ENCODE peak calls at places on chromosomes 4 and X, in seven cellular contexts. One of them, this sample, is unnamed.

GRCh38 chr4:8597319-8597718 is 4.8 kb downstream of the CPZ start:
- DNase-seq in activated CD8-positive, alpha-beta memory T cell treated with anti-CD3 and anti-CD28 coated beads, Interleukin-2, amount 50 U/mL, for 48 hours: no peak
- DNase-seq in mucosa of descending colon: no peak
- DNase-seq in GM19239: no peak
- DNase-seq in AG09319: no peak
- DNase-seq in activated naive CD4-positive, alpha-beta T cell treated with anti-CD3 and anti-CD28 coated beads, Interleukin-2, amount 10 ng/mL, durations not matched to agents 7 days and 5 days: no peak
- DNase-seq in DMS 273 treated with DMSO at 0.1 percent for 48 hours: no peak
- DNase-seq in this sample: no peak

GRCh38 chrX:110675866-110676265 is 119.8 kb downstream of the CHRDL1 start:
- DNase-seq in activated CD8-positive, alpha-beta memory T cell treated with anti-CD3 and anti-CD28 coated beads, Interleukin-2, amount 50 U/mL, for 48 hours: no peak
- DNase-seq in mucosa of descending colon: no peak
- DNase-seq in GM19239: no peak
- DNase-seq in AG09319: no peak
- DNase-seq in activated naive CD4-positive, alpha-beta T cell treated with anti-CD3 and anti-CD28 coated beads, Interleukin-2, amount 10 ng/mL, durations not matched to agents 7 days and 5 days: no peak
- DNase-seq in DMS 273 treated with DMSO at 0.1 percent for 48 hours: no peak
- DNase-seq in this sample: no peak

GRCh38 chrX:120575379-120576114 is 14.8 kb upstream of the CUL4B start:
- DNase-seq in activated CD8-positive, alpha-beta memory T cell treated with anti-CD3 and anti-CD28 coated beads, Interleukin-2, amount 50 U/mL, for 48 hours: no peak
- DNase-seq in mucosa of descending colon: no peak
- DNase-seq in GM19239: no peak
- DNase-seq in AG09319: no peak
- DNase-seq in activated naive CD4-positive, alpha-beta T cell treated with anti-CD3 and anti-CD28 coated beads, Interleukin-2, amount 10 ng/mL, durations not matched to agents 7 days and 5 days: no peak
- DNase-seq in DMS 273 treated with DMSO at 0.1 percent for 48 hours: no peak
- DNase-seq in this sample: no peak

GRCh38 chr4:10040049-10040892 is 19.0 kb upstream of the SLC2A9 start:
- DNase-seq in activated CD8-positive, alpha-beta memory T cell treated with anti-CD3 and anti-CD28 coated beads, Interleukin-2, amount 50 U/mL, for 48 hours: peak; percentile 6
- DNase-seq in mucosa of descending colon: no peak
- DNase-seq in GM19239: no peak
- DNase-seq in AG09319: no peak
- DNase-seq in activated naive CD4-positive, alpha-beta T cell treated with anti-CD3 and anti-CD28 coated beads, Interleukin-2, amount 10 ng/mL, durations not matched to agents 7 days and 5 days: no peak
- DNase-seq in DMS 273 treated with DMSO at 0.1 percent for 48 hours: no peak
- DNase-seq in this sample: no peak

GRCh38 chr4:159487284-159487747 is 384.4 kb downstream of the RAPGEF2 start:
- DNase-seq in activated CD8-positive, alpha-beta memory T cell treated with anti-CD3 and anti-CD28 coated beads, Interleukin-2, amount 50 U/mL, for 48 hours: peak; percentile 54
- DNase-seq in mucosa of descending colon: no peak
- DNase-seq in GM19239: peak; percentile 18
- DNase-seq in AG09319: peak; percentile 36
- DNase-seq in activated naive CD4-positive, alpha-beta T cell treated with anti-CD3 and anti-CD28 coated beads, Interleukin-2, amount 10 ng/mL, durations not matched to agents 7 days and 5 days: peak; percentile 39
- DNase-seq in DMS 273 treated with DMSO at 0.1 percent for 48 hours: no peak
- DNase-seq in this sample: peak; percentile 81

GRCh38 chr4:41215969-41216293 is 1.6 kb upstream of the APBB2 start:
- DNase-seq in activated CD8-positive, alpha-beta memory T cell treated with anti-CD3 and anti-CD28 coated beads, Interleukin-2, amount 50 U/mL, for 48 hours: no peak
- DNase-seq in mucosa of descending colon: no peak
- DNase-seq in GM19239: no peak
- DNase-seq in AG09319: no peak
- DNase-seq in activated naive CD4-positive, alpha-beta T cell treated with anti-CD3 and anti-CD28 coated beads, Interleukin-2, amount 10 ng/mL, durations not matched to agents 7 days and 5 days: no peak
- DNase-seq in DMS 273 treated with DMSO at 0.1 percent for 48 hours: no peak
- DNase-seq in this sample: no peak

GRCh38 chr4:114200026-114200425 is 220.6 kb upstream of the ARSJ start:
- DNase-seq in activated CD8-positive, alpha-beta memory T cell treated with anti-CD3 and anti-CD28 coated beads, Interleukin-2, amount 50 U/mL, for 48 hours: no peak
- DNase-seq in mucosa of descending colon: no peak
- DNase-seq in GM19239: no peak
- DNase-seq in AG09319: no peak
- DNase-seq in activated naive CD4-positive, alpha-beta T cell treated with anti-CD3 and anti-CD28 coated beads, Interleukin-2, amount 10 ng/mL, durations not matched to agents 7 days and 5 days: no peak
- DNase-seq in DMS 273 treated with DMSO at 0.1 percent for 48 hours: no peak
- DNase-seq in this sample: no peak

GRCh38 chr4:27692098-27692679 is 831.5 kb downstream of the STIM2 start:
- DNase-seq in activated CD8-positive, alpha-beta memory T cell treated with anti-CD3 and anti-CD28 coated beads, Interleukin-2, amount 50 U/mL, for 48 hours: no peak
- DNase-seq in mucosa of descending colon: no peak
- DNase-seq in GM19239: no peak
- DNase-seq in AG09319: peak; percentile 5
- DNase-seq in activated naive CD4-positive, alpha-beta T cell treated with anti-CD3 and anti-CD28 coated beads, Interleukin-2, amount 10 ng/mL, durations not matched to agents 7 days and 5 days: no peak
- DNase-seq in DMS 273 treated with DMSO at 0.1 percent for 48 hours: no peak
- DNase-seq in this sample: peak; percentile 80

GRCh38 chr4:25552580-25553271 is 102.9 kb upstream of the SLC34A2 start:
- DNase-seq in activated CD8-positive, alpha-beta memory T cell treated with anti-CD3 and anti-CD28 coated beads, Interleukin-2, amount 50 U/mL, for 48 hours: no peak
- DNase-seq in mucosa of descending colon: peak; percentile 58
- DNase-seq in GM19239: no peak
- DNase-seq in AG09319: no peak
- DNase-seq in activated naive CD4-positive, alpha-beta T cell treated with anti-CD3 and anti-CD28 coated beads, Interleukin-2, amount 10 ng/mL, durations not matched to agents 7 days and 5 days: no peak
- DNase-seq in DMS 273 treated with DMSO at 0.1 percent for 48 hours: no peak
- DNase-seq in this sample: no peak

GRCh38 chr4:56183344-56183959 is 203.8 kb downstream of the AASDH start:
- DNase-seq in activated CD8-positive, alpha-beta memory T cell treated with anti-CD3 and anti-CD28 coated beads, Interleukin-2, amount 50 U/mL, for 48 hours: no peak
- DNase-seq in mucosa of descending colon: no peak
- DNase-seq in GM19239: no peak
- DNase-seq in AG09319: no peak
- DNase-seq in activated naive CD4-positive, alpha-beta T cell treated with anti-CD3 and anti-CD28 coated beads, Interleukin-2, amount 10 ng/mL, durations not matched to agents 7 days and 5 days: no peak
- DNase-seq in DMS 273 treated with DMSO at 0.1 percent for 48 hours: no peak
- DNase-seq in this sample: no peak

GRCh38 chr4:22372958-22373357 is 142.9 kb downstream of the ADGRA3 start:
- DNase-seq in activated CD8-positive, alpha-beta memory T cell treated with anti-CD3 and anti-CD28 coated beads, Interleukin-2, amount 50 U/mL, for 48 hours: no peak
- DNase-seq in mucosa of descending colon: no peak
- DNase-seq in GM19239: no peak
- DNase-seq in AG09319: no peak
- DNase-seq in activated naive CD4-positive, alpha-beta T cell treated with anti-CD3 and anti-CD28 coated beads, Interleukin-2, amount 10 ng/mL, durations not matched to agents 7 days and 5 days: no peak
- DNase-seq in DMS 273 treated with DMSO at 0.1 percent for 48 hours: no peak
- DNase-seq in this sample: no peak

GRCh38 chr4:81607947-81608346 is 136.2 kb upstream of the RASGEF1B start:
- DNase-seq in activated CD8-positive, alpha-beta memory T cell treated with anti-CD3 and anti-CD28 coated beads, Interleukin-2, amount 50 U/mL, for 48 hours: no peak
- DNase-seq in mucosa of descending colon: no peak
- DNase-seq in GM19239: no peak
- DNase-seq in AG09319: no peak
- DNase-seq in activated naive CD4-positive, alpha-beta T cell treated with anti-CD3 and anti-CD28 coated beads, Interleukin-2, amount 10 ng/mL, durations not matched to agents 7 days and 5 days: no peak
- DNase-seq in DMS 273 treated with DMSO at 0.1 percent for 48 hours: no peak
- DNase-seq in this sample: peak; percentile 10

GRCh38 chr4:5470318-5470889 is 238.0 kb downstream of the EVC2 start:
- DNase-seq in activated CD8-positive, alpha-beta memory T cell treated with anti-CD3 and anti-CD28 coated beads, Interleukin-2, amount 50 U/mL, for 48 hours: no peak
- DNase-seq in mucosa of descending colon: no peak
- DNase-seq in GM19239: no peak
- DNase-seq in AG09319: no peak
- DNase-seq in activated naive CD4-positive, alpha-beta T cell treated with anti-CD3 and anti-CD28 coated beads, Interleukin-2, amount 10 ng/mL, durations not matched to agents 7 days and 5 days: no peak
- DNase-seq in DMS 273 treated with DMSO at 0.1 percent for 48 hours: no peak
- DNase-seq in this sample: no peak